ENCODE peak calls at places on chromosomes 16 and 17, in eight cellular contexts. K is fibroblast of pulmonary artery; G is brain microvascular endothelial cell; D is heart right ventricle; Z is activated T-cell treated with anti-CD3 and anti-CD28 coated beads, Interleukin-2, amount 50 U/mL, for 72 hours; E is HFFc6; Q is fibroblast of the aortic adventitia; R is WTC11. A is an unnamed sample.

GRCh38 chr16:80591071-80591935 is 50.5 kb downstream of the DYNLRB2 start:
- DNase-seq in K (no peak), G (no peak), D (no peak), Z (peak), E (no peak), Q (no peak), R (no peak), A (no peak)

GRCh38 chr17:58371300-58371950 is 19.4 kb upstream of the SUPT4H1 start:
- DNase-seq in K (no peak), G (no peak), D (no peak), Z (no peak), E (no peak), Q (no peak), R (no peak), A (no peak)

GRCh38 chr17:81433656-81434055 is 38.4 kb downstream of the BAHCC1 start:
- DNase-seq in K (no peak), G (no peak), D (no peak), Z (no peak), E (no peak), Q (no peak), R (no peak), A (no peak)

GRCh38 chr17:77085916-77086432 is 54.8 kb upstream of the SEC14L1 start:
- DNase-seq in K (no peak), G (no peak), D (no peak), Z (no peak), E (no peak), Q (no peak), R (peak), A (no peak)

GRCh38 chr17:12431188-12431587 is 234.5 kb upstream of the MYOCD start:
- DNase-seq in K (no peak), G (no peak), D (no peak), Z (no peak), E (no peak), Q (no peak), R (no peak), A (no peak)

GRCh38 chr16:88372522-88372921 is 10.2 kb upstream of the ZNF469 start:
- DNase-seq in K (no peak), G (no peak), D (no peak), Z (no peak), E (no peak), Q (no peak), R (no peak), A (no peak)

GRCh38 chr17:81342700-81343070 is 47.6 kb upstream of the SLC38A10 start:
- DNase-seq in K (no peak), G (no peak), D (no peak), Z (no peak), E (no peak), Q (no peak), R (peak), A (no peak)

GRCh38 chr16:81486555-81487061 is 42.0 kb downstream of the CMIP start:
- DNase-seq in K (peak), G (peak), D (peak), Z (no peak), E (no peak), Q (peak), R (no peak), A (no peak)

GRCh38 chr17:54899201-54899600 is 1.5 kb upstream of the TOM1L1 start:
- DNase-seq in K (no peak), G (no peak), D (no peak), Z (no peak), E (no peak), Q (no peak), R (no peak), A (no peak)

GRCh38 chr16:82658796-82659195 is 32.0 kb downstream of the CDH13 start:
- DNase-seq in K (no peak), G (no peak), D (no peak), Z (no peak), E (no peak), Q (no peak), R (no peak), A (no peak)

GRCh38 chr16:70746708-70747424 is 54.1 kb downstream of the VAC14 start:
- DNase-seq in K (peak), G (peak), D (peak), Z (peak), E (peak), Q (peak), R (no peak), A (no peak)

GRCh38 chr16:80045944-80046660 is 445.6 kb upstream of the MAF start:
- DNase-seq in K (no peak), G (no peak), D (no peak), Z (no peak), E (no peak), Q (no peak), R (no peak), A (no peak)

GRCh38 chr17:75535119-75535537 is 9.6 kb downstream of the LLGL2 start:
- DNase-seq in K (no peak), G (no peak), D (no peak), Z (peak), E (no peak), Q (no peak), R (no peak), A (no peak)

A was measured in hypothalamus.